ENCODE peak calls at places on chromosomes 13 and 19, in six cellular contexts. Y is naive thymus-derived CD4-positive, alpha-beta T cell; E is adipocyte; Z is BJ; O is A549; W is suprapubic skin. T is an unnamed sample.

GRCh38 chr19:54011507-54012211 is 20.2 kb downstream of the CACNG6 start:
- DNase-seq in Y (no peak), E (no peak), Z (no peak), O (no peak), W (no peak), T (no peak)

GRCh38 chr19:3743486-3743885 is 18.0 kb downstream of the APBA3 start:
- DNase-seq in Y (no peak), E (no peak), Z (no peak), O (no peak), W (no peak), T (no peak)

GRCh38 chr19:10363789-10364281 is 16.5 kb downstream of the TYK2 start:
- DNase-seq in Y (no peak), E (no peak), Z (no peak), O (no peak), W (no peak), T (no peak)

GRCh38 chr13:20566424-20566916 is 487 bp upstream of the IFT88 start:
- DNase-seq in Y (no peak), E (no peak), Z (peak), O (peak), W (no peak), T (no peak)

GRCh38 chr19:34662919-34663318 is 14.0 kb downstream of the SCGB2B2 start:
- DNase-seq in Y (peak), E (peak), Z (no peak), O (no peak), W (no peak), T (peak)

GRCh38 chr13:97716746-97717145 is 236.7 kb upstream of the IPO5 start:
- DNase-seq in Y (no peak), E (no peak), Z (no peak), O (no peak), W (no peak), T (no peak)

GRCh38 chr13:68064371-68064770 is 834.2 kb upstream of the PCDH9 start:
- DNase-seq in Y (no peak), E (no peak), Z (no peak), O (no peak), W (no peak), T (no peak)

GRCh38 chr13:97322740-97323342 is 100.7 kb downstream of the MBNL2 start:
- DNase-seq in Y (no peak), E (peak), Z (no peak), O (no peak), W (no peak), T (no peak)

GRCh38 chr13:69474286-69474685 is 633.3 kb upstream of the ATXN8OS start:
- DNase-seq in Y (no peak), E (no peak), Z (no peak), O (no peak), W (no peak), T (no peak)

GRCh38 chr13:49711218-49711863 is 20.1 kb upstream of the EBPL start:
- DNase-seq in Y (no peak), E (peak), Z (peak), O (no peak), W (no peak), T (no peak)

GRCh38 chr19:54390942-54391577 is 24.2 kb upstream of the TTYH1 start:
- DNase-seq in Y (peak), E (peak), Z (peak), O (no peak), W (no peak), T (peak)

GRCh38 chr19:18697680-18698079 is 14.2 kb downstream of the CRTC1 start:
- DNase-seq in Y (no peak), E (no peak), Z (no peak), O (no peak), W (no peak), T (no peak)

GRCh38 chr19:38319421-38320258 is at the start of gene KCNK6:
- DNase-seq in Y (peak), E (peak), Z (no peak), O (peak), W (peak), T (peak)

GRCh38 chr19:17243340-17243853 is 2.3 kb downstream of the NR2F6 start:
- DNase-seq in Y (no peak), E (peak), Z (no peak), O (no peak), W (no peak), T (no peak)
- H3K4me3 ChIP-seq in Y (no peak), E (peak), Z (peak), O (peak), W (peak), T (no peak)

GRCh38 chr13:48233097-48233885 is at the start of gene ITM2B:
- DNase-seq in Y (peak), E (peak), Z (no peak), O (peak), W (peak), T (peak)
- H3K4me3 ChIP-seq in Y (peak), E (peak), Z (peak), O (peak), W (peak), T (peak)

DNA sequence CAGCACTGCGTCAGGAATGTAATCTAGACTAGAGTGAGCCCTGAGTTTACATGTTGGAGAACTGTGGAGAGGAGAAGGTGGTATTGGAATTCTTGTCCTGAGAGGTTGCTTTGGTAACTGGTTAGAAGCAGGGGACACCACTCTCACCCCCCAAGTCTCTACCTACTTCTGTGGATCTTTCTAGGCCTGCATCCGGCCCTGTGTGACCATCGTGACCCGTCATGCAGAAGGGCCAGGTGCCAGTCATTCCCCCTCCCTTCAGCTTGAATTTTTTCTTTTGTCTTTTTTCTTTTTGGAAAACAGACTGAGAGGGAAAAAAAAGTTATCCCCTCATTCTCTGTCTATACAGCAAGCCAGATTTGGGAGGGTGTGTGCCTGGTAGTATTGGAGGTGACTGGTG is 31.8 kb downstream of the NFIX start:
- DNase-seq in Y (no peak), E (no peak), Z (no peak), O (no peak), W (no peak), T (no peak)
- H3K4me3 ChIP-seq in Y (no peak), E (peak), Z (peak), O (no peak), W (peak), T (no peak)

DNA sequence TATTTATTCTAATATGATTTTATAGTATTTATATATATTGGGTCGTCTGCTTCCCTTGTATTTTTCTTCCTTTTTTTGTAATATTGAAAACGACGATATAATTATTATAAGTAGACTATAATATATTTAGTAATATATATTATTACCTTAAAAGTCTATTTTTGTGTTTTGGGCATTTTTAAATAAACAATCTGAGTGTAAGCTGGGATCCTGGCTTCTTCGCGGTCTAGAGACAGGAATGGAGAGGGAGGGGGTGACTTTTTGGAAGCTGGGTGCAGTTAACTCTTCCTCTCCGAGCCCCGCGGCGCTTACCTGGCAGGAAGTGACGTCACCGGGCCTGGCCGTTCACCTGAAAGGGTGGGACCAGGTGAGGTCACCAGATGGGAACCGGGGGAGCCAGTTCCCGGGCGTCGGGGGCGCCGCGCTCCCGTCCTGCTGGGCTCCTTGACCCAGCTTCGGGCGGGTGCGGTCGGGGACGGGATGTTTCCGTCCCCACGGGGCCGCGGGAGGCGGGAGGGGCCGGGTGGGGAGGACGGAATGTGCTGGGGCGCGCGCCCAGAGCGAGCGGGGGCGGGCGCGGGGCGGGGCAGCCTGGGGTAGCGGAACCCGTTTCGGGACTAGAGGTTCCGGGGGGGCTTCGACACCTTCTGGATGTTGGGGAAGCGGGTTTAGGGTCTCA is 2.7 kb downstream of the ZFP36 start:
- DNase-seq in Y (peak), E (peak), Z (no peak), O (peak), W (peak), T (peak)
- H3K4me3 ChIP-seq in Y (peak), E (peak), Z (peak), O (peak), W (peak), T (peak)

T was measured in Jurkat, Clone E6-1.